ENCODE peak calls at places on chromosomes 7 and 10, in seven cellular contexts. Z, H, A, E, R, Q and V are unnamed samples.

GRCh38 chr10:1297566-1298301 is 241.5 kb downstream of the WDR37 start:
- DNase-seq in Z (no peak), H (no peak), A (peak; percentile 13), E (no peak), R (no peak), Q (no peak), V (no peak)

GRCh38 chr10:71081229-71081560 is 131.2 kb upstream of the UNC5B start:
- DNase-seq in Z (no peak), H (no peak), A (peak; percentile 8), E (no peak), R (no peak), Q (no peak), V (no peak)

GRCh38 chr7:150731916-150732315 is 5.3 kb upstream of the GIMAP5 start:
- DNase-seq in Z (no peak), H (no peak), A (no peak), E (no peak), R (no peak), Q (no peak), V (no peak)

GRCh38 chr10:120850911-120851865 is at the start of gene WDR11:
- DNase-seq in Z (peak; percentile 92), H (peak; percentile 89), A (peak; percentile 96), E (peak; percentile 81), R (peak; percentile 36), Q (peak; percentile 94), V (peak; percentile 45)

GRCh38 chr7:142646274-142646895 is 102.9 kb upstream of the PRSS1 start:
- DNase-seq in Z (no peak), H (no peak), A (no peak), E (no peak), R (no peak), Q (no peak), V (no peak)

GRCh38 chr10:65571011-65571570 is 1354.7 kb upstream of the LRRTM3 start:
- DNase-seq in Z (no peak), H (peak; percentile 43), A (no peak), E (no peak), R (no peak), Q (peak; percentile 2), V (no peak)

GRCh38 chr7:157612009-157612663 is 275.3 kb downstream of the DNAJB6 start:
- DNase-seq in Z (no peak), H (no peak), A (no peak), E (no peak), R (no peak), Q (no peak), V (no peak)

GRCh38 chr7:106737202-106737562 is 76.2 kb upstream of the CCDC71L start:
- DNase-seq in Z (no peak), H (no peak), A (no peak), E (no peak), R (no peak), Q (peak; percentile 58), V (no peak)

GRCh38 chr10:60823324-60823723 is 45.0 kb downstream of the CDK1 start:
- DNase-seq in Z (no peak), H (no peak), A (no peak), E (no peak), R (no peak), Q (no peak), V (no peak)

GRCh38 chr10:5961405-5962100 is 15.8 kb downstream of the IL15RA start:
- DNase-seq in Z (no peak), H (no peak), A (peak; percentile 83), E (no peak), R (no peak), Q (no peak), V (no peak)

GRCh38 chr10:49218480-49218879 is 30.3 kb upstream of the TMEM273 start:
- DNase-seq in Z (no peak), H (no peak), A (no peak), E (no peak), R (no peak), Q (no peak), V (no peak)

GRCh38 chr7:120740348-120740747 is 117.6 kb downstream of the TSPAN12 start:
- DNase-seq in Z (no peak), H (no peak), A (no peak), E (peak; percentile 31), R (no peak), Q (no peak), V (no peak)

GRCh38 chr10:18235477-18235876 is 95.3 kb downstream of the CACNB2 start:
- DNase-seq in Z (no peak), H (no peak), A (no peak), E (no peak), R (no peak), Q (no peak), V (no peak)

GRCh38 chr7:139396323-139396951 is 36.7 kb downstream of the LUC7L2 start:
- DNase-seq in Z (no peak), H (no peak), A (no peak), E (no peak), R (no peak), Q (no peak), V (no peak)